ENCODE peak calls at places on chromosome 20, in seven cellular contexts. M is keratinocyte; U is small intestine; R is CD8-positive, alpha-beta memory T cell; W is lung; Y is IMR-90; Q is upper lobe of right lung. Z is an unnamed sample.

GRCh38 chr20:40197744-40198143 is 491.3 kb downstream of the MAFB start:
- DNase-seq in R (no peak), M (no peak), Q (no peak), W (no peak), Y (no peak), U (no peak), Z (no peak)

GRCh38 chr20:9214676-9215075 is 145.8 kb downstream of the PLCB4 start:
- DNase-seq in M (no peak), R (no peak), Q (no peak), W (no peak), U (no peak), Y (peak), Z (no peak)

GRCh38 chr20:15700147-15700765 is 873.0 kb downstream of the KIF16B start:
- DNase-seq in U (no peak), Y (no peak), M (no peak), Q (no peak), R (no peak), W (no peak), Z (no peak)

GRCh38 chr20:1741309-1742048 is 83.9 kb upstream of the SIRPG start:
- DNase-seq in M (no peak), Y (no peak), U (peak), W (no peak), R (no peak), Q (no peak), Z (no peak)

GRCh38 chr20:63941282-63942060 is 14.7 kb downstream of the UCKL1 start:
- DNase-seq in Y (no peak), Q (peak), W (peak), U (peak), M (peak), R (peak), Z (peak)

GRCh38 chr20:41142914-41143313 is 5.6 kb downstream of the PLCG1 start:
- DNase-seq in Y (no peak), M (no peak), R (peak), W (no peak), Q (peak), U (peak), Z (no peak)

GRCh38 chr20:10635476-10636208 is 38.2 kb downstream of the JAG1 start:
- DNase-seq in M (no peak), Q (no peak), W (no peak), Y (no peak), R (no peak), U (no peak), Z (no peak)

GRCh38 chr20:59024111-59024530 is 4.9 kb downstream of the TUBB1 start:
- DNase-seq in R (no peak), Q (no peak), W (peak), Y (no peak), M (no peak), U (no peak), Z (no peak)

GRCh38 chr20:4613718-4614620 is 107.7 kb upstream of the PRND start:
- DNase-seq in Y (no peak), R (peak), U (peak), Q (no peak), M (peak), W (no peak), Z (peak)

GRCh38 chr20:34736106-34736505 is 32.0 kb downstream of the TP53INP2 start:
- DNase-seq in Y (no peak), M (no peak), Q (no peak), R (no peak), W (no peak), U (no peak), Z (no peak)

GRCh38 chr20:13670160-13670559 is 31.4 kb upstream of the TASP1 start:
- DNase-seq in M (no peak), W (no peak), Y (no peak), Q (no peak), U (no peak), R (no peak), Z (no peak)

GRCh38 chr20:60430516-60431001 is 472.3 kb downstream of the CDH26 start:
- DNase-seq in M (no peak), W (no peak), Q (no peak), U (no peak), Y (no peak), R (no peak), Z (no peak)

GRCh38 chr20:60427516-60427915 is 469.3 kb downstream of the CDH26 start:
- DNase-seq in Q (no peak), Y (no peak), M (no peak), R (no peak), U (no peak), W (no peak), Z (no peak)

GRCh38 chr20:60431349-60431748 is 473.1 kb downstream of the CDH26 start:
- DNase-seq in Y (no peak), M (no peak), Q (no peak), R (no peak), W (no peak), U (no peak), Z (no peak)

GRCh38 chr20:60424267-60424904 is 466.2 kb downstream of the CDH26 start:
- DNase-seq in U (no peak), M (no peak), Q (no peak), Y (peak), R (no peak), W (no peak), Z (no peak)

GRCh38 chr20:60428651-60429050 is 470.4 kb downstream of the CDH26 start:
- DNase-seq in U (no peak), Q (no peak), R (no peak), M (no peak), Y (no peak), W (no peak), Z (no peak)
- H3K27ac ChIP-seq in U (no peak), Q (no peak), R (no peak), M (no peak), Y (no peak), W (no peak), Z (no peak)

DNA sequence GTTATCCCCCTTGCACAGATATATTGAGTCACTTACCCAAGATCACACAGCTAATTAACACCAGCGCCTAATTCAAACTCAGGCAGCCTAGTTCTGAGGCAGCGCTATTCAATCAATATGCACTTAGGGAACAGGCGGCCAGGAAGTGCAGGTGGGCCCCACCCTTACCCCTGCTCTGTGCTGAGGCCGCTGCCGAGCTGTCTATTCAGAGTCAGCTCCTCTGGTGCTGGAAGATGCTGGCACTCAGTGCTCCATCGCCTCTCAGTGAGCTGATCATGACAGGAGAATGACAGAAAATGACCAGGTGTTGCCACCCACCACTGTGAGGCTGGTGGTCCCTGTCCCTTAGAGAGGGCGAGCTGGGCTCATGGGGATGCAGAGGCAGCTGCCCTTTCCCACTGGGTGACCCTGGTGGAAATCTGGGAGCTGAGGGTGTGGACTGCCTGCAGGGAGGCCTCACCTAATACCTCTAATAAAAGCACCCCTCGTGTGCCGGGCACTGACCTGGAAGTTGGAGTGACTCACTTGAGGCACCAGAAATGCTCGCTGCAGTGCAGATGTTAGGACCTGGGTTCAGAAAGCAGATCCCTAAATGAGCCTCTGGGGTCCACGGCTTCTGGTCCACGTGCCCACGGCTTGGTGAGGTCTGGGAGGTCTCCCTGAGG is 42.5 kb upstream of the CD93 start:
- DNase-seq in R (no peak), Q (no peak), W (no peak), U (no peak), M (no peak), Y (no peak), Z (peak)
- H3K27ac ChIP-seq in R (no peak), Q (no peak), W (no peak), U (no peak), M (no peak), Y (no peak), Z (no peak)

GRCh38 chr20:46903256-46903655 is 8.6 kb downstream of the EYA2 start:
- DNase-seq in U (no peak), Q (no peak), R (no peak), W (no peak), M (no peak), Y (no peak), Z (no peak)
- H3K27ac ChIP-seq in U (no peak), Q (no peak), R (no peak), W (no peak), M (no peak), Y (no peak), Z (no peak)

DNA sequence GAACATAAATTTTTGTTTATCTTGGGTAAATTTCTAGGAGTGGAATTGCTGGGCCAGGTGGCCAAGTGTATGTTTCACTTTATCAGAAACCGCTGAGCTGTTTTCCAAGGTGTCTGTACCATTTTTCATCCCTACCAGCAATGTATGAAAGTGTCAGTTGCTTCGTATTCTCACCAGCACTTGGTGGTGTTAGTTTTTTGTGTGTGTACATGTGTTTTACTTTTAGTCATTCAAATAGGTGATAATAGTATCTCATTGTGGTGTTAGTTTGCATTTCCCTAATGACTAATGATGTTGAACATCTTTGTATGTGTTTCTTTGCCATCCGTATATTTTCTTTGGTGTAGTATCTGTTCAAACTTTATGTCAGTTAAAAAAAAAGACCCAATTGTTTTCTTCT is 124.3 kb downstream of the CEBPB start:
- DNase-seq in W (no peak), Q (no peak), U (no peak), Y (no peak), R (no peak), M (no peak), Z (no peak)
- H3K27ac ChIP-seq in W (no peak), Q (no peak), U (no peak), Y (no peak), R (no peak), M (no peak), Z (no peak)

GRCh38 chr20:47765715-47766594 is 19.3 kb downstream of the SULF2 start:
- DNase-seq in U (no peak), M (no peak), Y (no peak), Q (no peak), R (no peak), W (no peak), Z (no peak)

GRCh38 chr20:47761478-47762047 is 23.7 kb downstream of the SULF2 start:
- DNase-seq in W (no peak), Q (no peak), M (no peak), U (no peak), Y (no peak), R (no peak), Z (no peak)

GRCh38 chr20:47764154-47764734 is 21.0 kb downstream of the SULF2 start:
- DNase-seq in W (no peak), U (no peak), M (no peak), R (no peak), Y (no peak), Q (no peak), Z (no peak)

GRCh38 chr20:47760686-47761477 is 24.4 kb downstream of the SULF2 start:
- DNase-seq in W (no peak), U (no peak), M (no peak), Q (no peak), Y (no peak), R (no peak), Z (no peak)

GRCh38 chr20:47762699-47763098 is 22.6 kb downstream of the SULF2 start:
- DNase-seq in W (no peak), U (no peak), R (no peak), Q (no peak), Y (no peak), M (no peak), Z (no peak)
- H3K27ac ChIP-seq in W (no peak), U (no peak), R (no peak), Q (no peak), Y (no peak), M (no peak), Z (no peak)

GRCh38 chr20:53866787-53867740 is 203.3 kb downstream of the BCAS1 start:
- DNase-seq in R (no peak), Q (no peak), U (peak), Y (no peak), M (no peak), W (no peak), Z (no peak)
- H3K27ac ChIP-seq in R (no peak), Q (peak), U (peak), Y (peak), M (peak), W (peak), Z (no peak)

DNA sequence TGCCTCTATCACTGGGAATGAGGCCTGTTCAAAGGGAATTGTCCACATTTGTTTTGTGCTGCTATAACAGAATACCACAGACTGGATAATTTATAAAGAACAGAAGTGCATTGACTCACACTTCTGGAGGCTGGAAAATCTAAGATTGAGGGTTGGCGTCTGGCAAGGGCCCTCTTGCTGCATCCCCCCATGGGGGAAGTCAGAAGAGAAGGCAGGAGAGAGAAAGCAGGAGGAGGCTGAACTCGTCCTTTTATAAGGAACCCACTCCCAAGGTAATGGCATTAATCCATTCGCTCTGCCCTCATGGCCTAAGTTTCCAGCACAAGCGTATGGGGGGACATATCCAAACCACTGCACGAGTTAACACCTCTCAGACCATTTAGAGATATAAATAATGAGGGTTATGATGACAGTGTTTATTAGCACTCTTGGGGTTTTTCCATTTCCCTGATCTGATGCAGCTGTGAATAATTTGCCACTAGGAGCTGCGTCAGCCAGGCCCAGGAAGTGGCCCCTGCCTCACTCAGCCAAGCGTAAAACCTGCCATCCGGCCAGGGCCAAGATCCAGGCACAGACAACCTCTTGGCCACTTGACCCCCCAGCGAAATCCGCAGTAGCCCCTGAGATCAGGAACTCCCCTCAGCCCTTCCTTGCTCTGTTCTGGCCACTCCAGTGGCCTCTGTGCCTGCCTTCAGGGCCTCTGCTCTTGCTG is 14.2 kb upstream of the SLCO4A1 start:
- DNase-seq in Q (no peak), Y (peak), W (no peak), M (no peak), U (no peak), R (no peak), Z (no peak)
- H3K27ac ChIP-seq in Q (no peak), Y (no peak), W (no peak), M (peak), U (no peak), R (no peak), Z (no peak)

GRCh38 chr20:36101201-36101600 is 53.3 kb upstream of the EPB41L1 start:
- DNase-seq in W (no peak), Q (no peak), R (no peak), U (no peak), Y (no peak), M (no peak), Z (peak)
- H3K27ac ChIP-seq in W (peak), Q (no peak), R (no peak), U (no peak), Y (no peak), M (no peak), Z (no peak)

DNA sequence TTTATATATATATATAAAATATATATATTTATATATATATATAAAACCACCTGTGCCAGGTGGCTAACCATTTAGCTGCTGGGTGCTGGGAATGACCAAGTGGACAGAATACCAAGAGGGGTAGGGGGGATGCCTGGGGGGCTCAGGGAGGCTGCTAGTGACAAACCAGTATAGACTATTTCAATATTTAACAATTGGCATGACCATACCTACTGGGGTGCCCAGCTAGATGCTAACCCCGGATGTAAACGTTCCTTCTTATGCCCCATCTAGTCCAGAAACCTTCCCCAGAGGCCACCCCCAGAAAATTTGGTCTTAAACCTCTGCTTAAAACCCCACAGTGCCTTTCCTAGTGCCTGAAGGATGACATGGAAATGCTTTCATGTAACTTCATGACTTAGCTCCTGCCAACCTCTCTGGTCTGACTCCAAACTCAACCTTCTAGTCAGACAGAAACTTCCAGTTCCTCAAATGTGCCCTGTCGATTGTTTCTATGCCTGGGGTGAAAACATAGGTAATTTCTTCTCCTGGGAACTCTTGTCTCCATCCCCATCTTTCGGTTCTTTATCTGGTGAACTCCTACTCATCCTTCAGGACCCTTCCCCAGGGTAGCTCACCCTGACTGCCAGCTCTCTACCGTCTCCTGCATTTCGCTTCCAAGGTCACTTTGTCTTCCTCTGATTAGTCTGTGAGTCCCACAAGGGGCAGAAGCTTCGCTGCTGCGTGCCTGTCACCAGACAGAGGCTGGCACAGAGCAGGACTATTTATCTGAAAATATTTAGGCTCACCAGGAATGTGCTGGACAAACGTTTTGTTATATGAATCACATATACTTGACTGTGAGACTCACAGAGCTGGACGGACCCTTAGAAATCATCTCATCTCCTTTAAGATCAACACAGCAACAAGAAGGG is 51.8 kb downstream of the JPH2 start:
- DNase-seq in Y (no peak), W (no peak), R (no peak), U (no peak), Q (no peak), M (no peak), Z (peak)
- H3K27ac ChIP-seq in Y (no peak), W (no peak), R (no peak), U (no peak), Q (no peak), M (no peak), Z (peak)